ENCODE peak calls at places on chromosome 1, in four cellular contexts. T is effector CD8-positive, alpha-beta T cell; K is psoas muscle; V is fibroblast of lung. Q is an unnamed sample.

GRCh38 chr1:108595510-108595909 is 35.6 kb downstream of the EEIG2 start:
- DNase-seq in T (no peak), K (no peak), V (peak), Q (no peak)

GRCh38 chr1:151993734-151994496 is at the start of gene S100A10:
- DNase-seq in T (peak), K (peak), V (peak), Q (peak)

GRCh38 chr1:180501865-180502360 is 464 bp downstream of the ACBD6 start:
- DNase-seq in T (no peak), K (no peak), V (no peak), Q (no peak)

GRCh38 chr1:183926978-183927377 is 110.5 kb downstream of the COLGALT2 start:
- DNase-seq in T (no peak), K (no peak), V (peak), Q (no peak)

GRCh38 chr1:29142714-29143113 is 19.0 kb upstream of the TMEM200B start:
- DNase-seq in T (no peak), K (no peak), V (no peak), Q (no peak)

GRCh38 chr1:223742861-223743517 is 30.6 kb downstream of the CAPN2 start:
- DNase-seq in T (no peak), K (no peak), V (no peak), Q (no peak)

GRCh38 chr1:49190138-49190537 is 413.4 kb upstream of the BEND5 start:
- DNase-seq in T (no peak), K (no peak), V (no peak), Q (no peak)

GRCh38 chr1:203322480-203323179 is 17.3 kb downstream of the BTG2 start:
- DNase-seq in T (no peak), K (no peak), V (no peak), Q (no peak)

GRCh38 chr1:214808845-214809460 is 206.0 kb downstream of the CENPF start:
- DNase-seq in T (no peak), K (no peak), V (peak), Q (no peak)

GRCh38 chr1:78501203-78501602 is 10.4 kb downstream of the PTGFR start:
- DNase-seq in T (no peak), K (no peak), V (no peak), Q (no peak)

GRCh38 chr1:204885288-204885711 is 14.6 kb downstream of the NFASC start:
- DNase-seq in T (no peak), K (no peak), V (no peak), Q (no peak)

GRCh38 chr1:58154256-58154655 is 392.3 kb downstream of the OMA1 start:
- DNase-seq in T (no peak), K (no peak), V (no peak), Q (no peak)

GRCh38 chr1:81801834-81802531 is 1.2 kb downstream of the ADGRL2 start:
- DNase-seq in T (no peak), K (peak), V (peak), Q (no peak)

GRCh38 chr1:59285691-59286090 is 11.2 kb upstream of the FGGY start:
- DNase-seq in T (no peak), K (no peak), V (no peak), Q (no peak)

GRCh38 chr1:89457046-89457445 is 67.6 kb upstream of the LRRC8B start:
- DNase-seq in T (no peak), K (no peak), V (no peak), Q (no peak)

Q was measured in stimulated activated naive CD4-positive, alpha-beta T cell.